ENCODE peak calls at places on chromosomes 6 and 20, in seven cellular contexts. D is aorta, L is NCI-H2171, R is IMR-90, W is T-helper 2 cell, E is NCI-H460, Y is neural crest cell. G is an unnamed sample.

GRCh38 chr6:66926060-66926459 is 1219.0 kb upstream of the EYS start:
- DNase-seq in D (no peak), L (peak; percentile 6), R (no peak), W (no peak), E (no peak), Y (no peak), G (no peak)

GRCh38 chr20:3431109-3431508 is 23.6 kb upstream of the DNAAF9 start:
- DNase-seq in D (no peak), L (no peak), R (peak; percentile 11), W (no peak), E (no peak), Y (no peak), G (no peak)

GRCh38 chr6:80435457-80435856 is 329.0 kb downstream of the BCKDHB start:
- DNase-seq in D (no peak), L (no peak), R (no peak), W (no peak), E (no peak), Y (no peak), G (no peak)

GRCh38 chr6:1379026-1379809 is 10.2 kb upstream of the FOXF2 start:
- DNase-seq in D (no peak), L (no peak), R (no peak), W (no peak), E (no peak), Y (no peak), G (no peak)

GRCh38 chr6:6694825-6695710 is 106.5 kb downstream of the LY86 start:
- DNase-seq in D (no peak), L (peak; percentile 44), R (no peak), W (no peak), E (no peak), Y (no peak), G (peak; percentile 50)

GRCh38 chr20:2626853-2627541 is 25.4 kb upstream of the NOP56 start:
- DNase-seq in D (no peak), L (no peak), R (peak; percentile 51), W (no peak), E (peak; percentile 26), Y (no peak), G (no peak)

GRCh38 chr6:46637145-46637544 is 15.5 kb downstream of the CYP39A1 start:
- DNase-seq in D (no peak), L (no peak), R (peak; percentile 13), W (no peak), E (peak; percentile 88), Y (no peak), G (no peak)

GRCh38 chr6:81929828-81930227 is 177.3 kb upstream of the TENT5A start:
- DNase-seq in D (no peak), L (no peak), R (peak; percentile 21), W (no peak), E (no peak), Y (no peak), G (no peak)

GRCh38 chr20:37265152-37265551 is 3.5 kb upstream of the GHRH start:
- DNase-seq in D (no peak), L (no peak), R (no peak), W (no peak), E (no peak), Y (no peak), G (no peak)

GRCh38 chr6:147674794-147675193 is 166.3 kb downstream of the SAMD5 start:
- DNase-seq in D (no peak), L (no peak), R (no peak), W (no peak), E (no peak), Y (no peak), G (no peak)

GRCh38 chr6:71621918-71622519 is 264.3 kb upstream of the RIMS1 start:
- DNase-seq in D (no peak), L (no peak), R (peak; percentile 17), W (no peak), E (peak; percentile 3), Y (no peak), G (no peak)

G was measured in left ventricle myocardium inferior.